ENCODE peak calls at places on chromosome 11, in ten cellular contexts. T is stimulated activated CD4-positive, alpha-beta T cell treated with anti-CD3 and anti-CD28 coated beads, Interleukin-12 subunit alpha, Interleukin-12 subunit beta, amount 100 ng/mL, for 48 hours; N is RWPE1; G is aorta; K is activated T-cell treated with anti-CD3 and anti-CD28 coated beads for 1 hour; F is glomerular endothelial cell; I is germinal center; L is GM23338; R is ELR; A is left colon. J is an unnamed sample.

GRCh38 chr11:69898123-69898522 is 78.9 kb upstream of the FGF3 start:
- DNase-seq in I (no peak), A (no peak), L (no peak), R (no peak), F (no peak), N (no peak), T (no peak), G (peak; percentile 33), K (no peak), J (no peak)

GRCh38 chr11:36380296-36381004 is 84.4 kb downstream of the PRR5L start:
- DNase-seq in T (no peak), A (no peak), K (no peak), N (no peak), L (no peak), G (no peak), F (no peak), R (no peak), I (no peak), J (no peak)

GRCh38 chr11:10893713-10894112 is 35.9 kb upstream of the ZBED5 start:
- DNase-seq in F (no peak), I (no peak), T (no peak), G (no peak), L (no peak), N (no peak), A (no peak), K (no peak), R (peak; percentile 24), J (no peak)

GRCh38 chr11:19409307-19409706 is 168.6 kb upstream of the E2F8 start:
- DNase-seq in K (no peak), I (no peak), T (no peak), G (no peak), N (no peak), L (no peak), A (no peak), R (no peak), F (no peak), J (no peak)

GRCh38 chr11:109424893-109425292 is 2.9 kb downstream of the C11orf87 start:
- DNase-seq in R (peak; percentile 12), T (no peak), A (no peak), I (no peak), F (no peak), N (peak; percentile 26), G (no peak), K (no peak), L (peak; percentile 91), J (no peak)

GRCh38 chr11:114295676-114296081 is 520 bp upstream of the NNMT start:
- DNase-seq in F (no peak), L (no peak), G (no peak), I (no peak), K (no peak), N (no peak), R (no peak), T (no peak), A (no peak), J (no peak)

GRCh38 chr11:79864882-79865281 is 424.1 kb upstream of the TENM4 start:
- DNase-seq in I (no peak), G (no peak), R (no peak), K (no peak), A (peak; percentile 46), L (no peak), T (no peak), N (no peak), F (no peak), J (peak; percentile 14)

GRCh38 chr11:28938091-28938490 is 829.9 kb downstream of the METTL15 start:
- DNase-seq in R (no peak), N (no peak), I (no peak), A (no peak), T (no peak), G (no peak), F (no peak), K (no peak), L (no peak), J (no peak)

GRCh38 chr11:126385991-126386728 is 30.7 kb downstream of the ST3GAL4 start:
- DNase-seq in F (no peak), A (no peak), I (no peak), N (no peak), T (no peak), K (no peak), G (peak; percentile 31), R (no peak), L (no peak), J (no peak)

GRCh38 chr11:75516886-75517285 is 8.9 kb downstream of the GDPD5 start:
- DNase-seq in F (no peak), A (no peak), K (no peak), N (no peak), T (no peak), L (no peak), R (no peak), I (no peak), G (no peak), J (no peak)

GRCh38 chr11:2609345-2609744 is 90.4 kb downstream of the KCNQ1OT1 start:
- DNase-seq in L (no peak), N (no peak), I (no peak), A (no peak), T (no peak), G (no peak), R (no peak), F (no peak), K (no peak), J (no peak)

GRCh38 chr11:82883853-82884252 is 16.4 kb downstream of the PRCP start:
- DNase-seq in R (no peak), A (no peak), G (no peak), N (no peak), K (no peak), I (no peak), F (no peak), L (no peak), T (no peak), J (no peak)

GRCh38 chr11:73297231-73297590 is 10.9 kb upstream of the ARHGEF17 start:
- DNase-seq in T (no peak), K (no peak), L (peak; percentile 27), R (no peak), N (no peak), I (no peak), F (no peak), G (no peak), A (no peak), J (no peak)

GRCh38 chr11:88171982-88172381 is 3.3 kb downstream of the RAB38 start:
- DNase-seq in A (no peak), F (no peak), N (no peak), L (no peak), T (no peak), R (peak; percentile 15), I (no peak), G (no peak), K (no peak), J (no peak)

GRCh38 chr11:129973809-129974208 is 28.8 kb downstream of the PRDM10 start:
- DNase-seq in L (peak; percentile 89), T (no peak), I (no peak), F (no peak), K (no peak), A (no peak), G (no peak), N (no peak), R (no peak), J (no peak)

GRCh38 chr11:18836415-18836814 is 44.8 kb upstream of the PTPN5 start:
- DNase-seq in N (no peak), I (no peak), K (no peak), G (no peak), F (no peak), A (no peak), L (no peak), T (no peak), R (no peak), J (no peak)

GRCh38 chr11:27279491-27279890 is 83.5 kb downstream of the CCDC34 start:
- DNase-seq in A (no peak), R (no peak), L (no peak), K (no peak), I (no peak), F (no peak), T (no peak), N (no peak), G (no peak), J (no peak)